ENCODE peak calls at places on chromosomes 16 and 17, in ten cellular contexts. J is tibial nerve; U is left ventricle myocardium inferior; R is adrenal gland; S is kidney epithelial cell; H is transverse colon; M is psoas muscle; I is IMR-90; L is effector memory CD4-positive, alpha-beta T cell; G is esophagus squamous epithelium. B is an unnamed sample.

GRCh38 chr17:74213897-74214386 is 571 bp downstream of the TTYH2 start:
- DNase-seq in J (no peak), U (peak; percentile 44), R (peak; percentile 43), S (no peak), H (peak; percentile 41), M (peak; percentile 72), I (no peak), L (no peak), G (no peak), B (no peak)

GRCh38 chr17:78358538-78359215 is 1.2 kb downstream of the SOCS3 start:
- DNase-seq in J (no peak), U (no peak), R (no peak), S (no peak), H (peak; percentile 48), M (peak; percentile 62), I (peak; percentile 53), L (no peak), G (no peak), B (no peak)

GRCh38 chr16:86078121-86078600 is 179.2 kb downstream of the IRF8 start:
- DNase-seq in J (no peak), U (no peak), R (no peak), S (no peak), H (peak; percentile 39), M (no peak), I (no peak), L (no peak), G (no peak), B (peak; percentile 61)

GRCh38 chr17:40307001-40307690 is 1.8 kb upstream of the RARA start:
- DNase-seq in J (no peak), U (no peak), R (no peak), S (no peak), H (no peak), M (no peak), I (no peak), L (no peak), G (no peak), B (no peak)

GRCh38 chr16:51854401-51854951 is 692.5 kb downstream of the TOX3 start:
- DNase-seq in J (no peak), U (no peak), R (no peak), S (no peak), H (no peak), M (no peak), I (peak; percentile 48), L (no peak), G (no peak), B (no peak)

GRCh38 chr17:6910987-6911603 is 79.6 kb upstream of the TEKT1 start:
- DNase-seq in J (no peak), U (no peak), R (no peak), S (no peak), H (no peak), M (no peak), I (peak; percentile 57), L (no peak), G (no peak), B (no peak)

GRCh38 chr16:67636713-67637112 is 8.2 kb upstream of the CARMIL2 start:
- DNase-seq in J (no peak), U (no peak), R (no peak), S (no peak), H (no peak), M (no peak), I (no peak), L (no peak), G (no peak), B (peak; percentile 26)

GRCh38 chr17:67474081-67474661 is 97.1 kb downstream of the PITPNC1 start:
- DNase-seq in J (no peak), U (peak; percentile 26), R (no peak), S (no peak), H (no peak), M (peak; percentile 62), I (peak; percentile 39), L (no peak), G (no peak), B (no peak)

GRCh38 chr16:3514621-3515020 is 13.8 kb downstream of the CLUAP1 start:
- DNase-seq in J (no peak), U (no peak), R (no peak), S (no peak), H (no peak), M (no peak), I (peak; percentile 89), L (no peak), G (no peak), B (no peak)
- H3K36me3 ChIP-seq in J (no peaks in the 10 kb centered on the region), U (peaks cover 98% of the 10 kb centered on the region), R (no peaks in the 10 kb centered on the region), S (peaks cover 1% of the 10 kb centered on the region), H (peaks cover 16% of the 10 kb centered on the region), M (peaks cover 2% of the 10 kb centered on the region), I (peaks cover 41% of the 10 kb centered on the region), L (peaks cover 39% of the 10 kb centered on the region), G (peaks cover 3% of the 10 kb centered on the region), B (peaks cover 87% of the 10 kb centered on the region)

GRCh38 chr17:797236-797635 is 15.1 kb downstream of the MRM3 start:
- DNase-seq in J (no peak), U (no peak), R (no peak), S (no peak), H (no peak), M (peak; percentile 36), I (no peak), L (no peak), G (no peak), B (no peak)

GRCh38 chr17:796609-797008 is 14.5 kb downstream of the MRM3 start:
- DNase-seq in J (no peak), U (no peak), R (no peak), S (no peak), H (no peak), M (peak; percentile 51), I (no peak), L (no peak), G (no peak), B (no peak)

GRCh38 chr17:795721-796120 is 13.6 kb downstream of the MRM3 start:
- DNase-seq in J (no peak), U (no peak), R (no peak), S (no peak), H (no peak), M (peak; percentile 33), I (no peak), L (no peak), G (no peak), B (no peak)

GRCh38 chr17:795276-795675 is 13.1 kb downstream of the MRM3 start:
- DNase-seq in J (no peak), U (no peak), R (no peak), S (no peak), H (no peak), M (peak; percentile 50), I (no peak), L (no peak), G (no peak), B (no peak)

DNA sequence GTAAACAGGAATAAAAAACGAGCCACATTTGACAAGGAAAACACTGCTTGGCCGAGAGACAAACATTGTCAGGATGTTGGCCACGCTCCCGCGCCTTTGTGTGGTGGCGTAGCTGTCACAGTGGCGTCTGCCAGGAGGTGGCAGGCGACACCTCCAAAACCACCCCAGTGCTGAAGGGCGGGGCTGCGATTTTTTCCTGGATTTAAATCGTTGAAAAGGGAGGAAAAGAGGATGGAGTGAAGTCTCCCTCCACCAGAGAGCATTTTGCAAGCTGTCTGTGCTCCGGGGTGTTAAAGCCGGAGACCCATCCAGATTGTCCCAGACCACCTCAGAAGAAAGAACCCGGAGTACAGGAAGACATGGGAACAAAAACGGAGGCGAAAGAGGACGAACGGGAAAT is 12.7 kb downstream of the MRM3 start:
- DNase-seq in J (peak; percentile 82), U (peak; percentile 87), R (peak; percentile 70), S (no peak), H (peak; percentile 80), M (peak; percentile 93), I (peak; percentile 59), L (peak; percentile 11), G (no peak), B (peak; percentile 84)
- H3K4me3 ChIP-seq in J (no peak overlapping the region), U (peak overlapping the region; percentile 59), R (no peak overlapping the region), S (no peak overlapping the region), H (peak overlapping the region; percentile 33), M (peak overlapping the region; percentile 61), I (no peak overlapping the region), L (no peak overlapping the region), G (peak overlapping the region; percentile 27), B (peak overlapping the region; percentile 25)

GRCh38 chr16:30997000-30997886 is 12.2 kb downstream of the HSD3B7 start:
- DNase-seq in J (peak; percentile 69), U (peak; percentile 86), R (peak; percentile 84), S (no peak), H (peak; percentile 87), M (peak; percentile 91), I (peak; percentile 41), L (peak; percentile 76), G (no peak), B (peak; percentile 92)

GRCh38 chr16:30997887-30998711 is 12.3 kb downstream of the STX1B start:
- DNase-seq in J (no peak), U (no peak), R (no peak), S (peak; percentile 67), H (no peak), M (no peak), I (peak; percentile 84), L (no peak), G (no peak), B (no peak)

GRCh38 chr16:31000671-31001382 is 9.6 kb downstream of the STX1B start:
- DNase-seq in J (no peak), U (no peak), R (no peak), S (no peak), H (no peak), M (no peak), I (no peak), L (no peak), G (no peak), B (no peak)

GRCh38 chr16:31001507-31002251 is 8.8 kb downstream of the STX1B start:
- DNase-seq in J (no peak), U (no peak), R (no peak), S (no peak), H (no peak), M (no peak), I (no peak), L (no peak), G (no peak), B (no peak)

DNA sequence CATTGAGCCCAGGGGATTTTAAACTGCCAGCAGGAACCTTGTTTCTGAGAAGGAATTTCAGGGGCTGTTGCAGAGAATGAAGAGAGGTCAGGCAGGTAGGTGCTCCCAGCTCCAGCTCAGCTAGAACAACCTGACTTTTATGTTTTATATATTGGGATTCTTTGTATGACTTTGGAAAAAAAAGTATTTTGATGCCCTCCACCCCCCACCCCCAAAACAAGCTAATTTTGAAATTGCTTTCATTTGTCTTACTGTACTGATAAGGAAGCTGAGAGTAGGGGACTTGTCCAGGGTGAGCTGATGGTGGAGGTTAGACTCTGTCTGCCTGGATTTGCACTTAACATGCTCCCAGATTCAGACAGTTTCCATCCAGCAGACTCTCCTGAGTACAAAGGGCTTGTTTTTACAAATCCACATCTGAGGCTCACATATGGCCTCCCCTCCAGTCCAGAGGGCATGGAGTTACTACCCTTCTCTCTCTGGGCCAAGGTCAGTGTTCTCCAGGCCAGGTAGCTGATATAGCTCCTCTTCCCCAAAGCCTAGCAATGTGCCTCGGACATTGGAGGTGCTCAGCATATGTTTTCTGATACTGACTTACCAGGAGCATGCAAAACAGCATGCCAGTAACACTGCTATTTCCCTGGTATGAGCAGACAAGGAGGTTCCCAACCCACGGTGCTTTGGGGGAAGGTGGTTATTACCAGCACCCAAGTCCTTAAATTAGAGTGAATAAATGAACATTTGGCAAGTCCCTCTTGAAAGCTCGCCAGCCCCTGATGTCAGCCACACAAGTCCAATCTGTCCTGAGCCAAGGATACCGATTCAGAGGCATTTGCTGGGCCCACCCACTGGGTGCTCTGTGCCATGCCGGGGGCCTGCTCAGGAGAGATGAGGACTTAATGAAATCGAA is 11.3 kb downstream of the STX1B start:
- DNase-seq in J (no peak), U (no peak), R (no peak), S (no peak), H (no peak), M (no peak), I (no peak), L (no peak), G (no peak), B (no peak)
- H3K36me3 ChIP-seq in J (no peaks in the 10 kb centered on the region), U (no peaks in the 10 kb centered on the region), R (no peaks in the 10 kb centered on the region), S (no peaks in the 10 kb centered on the region), H (no peaks in the 10 kb centered on the region), M (no peaks in the 10 kb centered on the region), I (peaks cover 1% of the 10 kb centered on the region), L (no peaks in the 10 kb centered on the region), G (no peaks in the 10 kb centered on the region), B (no peaks in the 10 kb centered on the region)

GRCh38 chr17:76957600-76958464 is 89.6 kb downstream of the MGAT5B start:
- DNase-seq in J (no peak), U (no peak), R (no peak), S (no peak), H (no peak), M (no peak), I (peak; percentile 21), L (no peak), G (no peak), B (no peak)
- H3K4me3 ChIP-seq in J (no peak overlapping the region), U (no peak overlapping the region), R (no peak overlapping the region), S (no peak overlapping the region), H (no peak overlapping the region), M (no peak overlapping the region), I (no peak overlapping the region), L (no peak overlapping the region), G (no peak overlapping the region), B (no peak overlapping the region)

B was measured in upper lobe of right lung.